ENCODE peak calls at places on chromosome 19, in eight cellular contexts. B is IMR-90; D is heart left ventricle; E is CD8-positive, alpha-beta T cell; M is psoas muscle; N is upper lobe of left lung; X is left ventricle myocardium inferior; T is AG04450. C is an unnamed sample.
A peak's percentile ranks its signal among the peaks of the same experiment; 100 is the strongest.

GRCh38 chr19:35090160-35090794 is 25.3 kb upstream of the FXYD3 start:
- DNase-seq in B (peak; percentile 53), D (no peak), E (peak; percentile 31), M (peak; percentile 41), N (no peak), X (no peak), T (no peak), C (no peak)

GRCh38 chr19:35142531-35143230 is 374 bp upstream of the FXYD7 start:
- DNase-seq in B (no peak), D (peak; percentile 79), E (peak; percentile 67), M (no peak), N (peak; percentile 93), X (peak; percentile 40), T (no peak), C (peak; percentile 84)

GRCh38 chr19:45187421-45188100 is 9.0 kb downstream of the BLOC1S3 start:
- DNase-seq in B (no peak), D (peak; percentile 35), E (peak; percentile 38), M (no peak), N (no peak), X (no peak), T (no peak), C (no peak)

GRCh38 chr19:24098359-24098758 is 11.4 kb downstream of the ZNF254 start:
- DNase-seq in B (peak; percentile 14), D (no peak), E (no peak), M (no peak), N (no peak), X (no peak), T (no peak), C (no peak)

GRCh38 chr19:4922530-4923378 is 13.5 kb downstream of the UHRF1 start:
- DNase-seq in B (no peak), D (no peak), E (no peak), M (no peak), N (no peak), X (no peak), T (no peak), C (no peak)

GRCh38 chr19:4051175-4052101 is 15.3 kb downstream of the ZBTB7A start:
- DNase-seq in B (peak; percentile 55), D (no peak), E (no peak), M (peak; percentile 65), N (peak; percentile 82), X (no peak), T (no peak), C (no peak)

GRCh38 chr19:38090561-38090960 is 133.5 kb downstream of the DPF1 start:
- DNase-seq in B (no peak), D (no peak), E (no peak), M (no peak), N (no peak), X (peak; percentile 33), T (no peak), C (no peak)

GRCh38 chr19:40692212-40692551 is 1.7 kb upstream of the NUMBL start:
- DNase-seq in B (no peak), D (no peak), E (no peak), M (no peak), N (no peak), X (no peak), T (no peak), C (no peak)

GRCh38 chr19:46967578-46968018 is 52.0 kb upstream of the NPAS1 start:
- DNase-seq in B (no peak), D (peak; percentile 77), E (peak; percentile 60), M (peak; percentile 71), N (no peak), X (peak; percentile 88), T (no peak), C (no peak)

GRCh38 chr19:30873691-30874090 is 475.5 kb downstream of the TSHZ3 start:
- DNase-seq in B (no peak), D (no peak), E (no peak), M (no peak), N (no peak), X (no peak), T (no peak), C (no peak)

GRCh38 chr19:17138937-17139598 is 63.5 kb downstream of the MYO9B start:
- DNase-seq in B (no peak), D (no peak), E (no peak), M (no peak), N (no peak), X (peak; percentile 72), T (no peak), C (no peak)

GRCh38 chr19:55653651-55654322 is 1.0 kb upstream of the U2AF2 start:
- DNase-seq in B (peak; percentile 99), D (peak; percentile 99), E (peak; percentile 100), M (peak; percentile 99), N (peak; percentile 97), X (peak; percentile 97), T (peak; percentile 99), C (peak; percentile 100)

GRCh38 chr19:55116232-55117062 is 990 bp downstream of the PPP1R12C start:
- DNase-seq in B (peak; percentile 66), D (peak; percentile 81), E (peak; percentile 43), M (peak; percentile 65), N (peak; percentile 67), X (peak; percentile 74), T (no peak), C (peak; percentile 88)

GRCh38 chr19:12802267-12803106 is 618 bp downstream of the THSD8 start:
- DNase-seq in B (no peak), D (no peak), E (no peak), M (peak; percentile 44), N (no peak), X (no peak), T (no peak), C (no peak)

GRCh38 chr19:406121-406711 is 2.7 kb downstream of the C2CD4C start:
- DNase-seq in B (no peak), D (no peak), E (no peak), M (no peak), N (peak; percentile 80), X (no peak), T (no peak), C (peak; percentile 73)

GRCh38 chr19:2254052-2254872 is 2.0 kb downstream of the JSRP1 start:
- DNase-seq in B (peak; percentile 23), D (peak; percentile 55), E (no peak), M (no peak), N (no peak), X (no peak), T (no peak), C (no peak)

GRCh38 chr19:39180749-39181148 is 16.0 kb upstream of the NCCRP1 start:
- DNase-seq in B (no peak), D (no peak), E (no peak), M (no peak), N (no peak), X (no peak), T (no peak), C (no peak)

GRCh38 chr19:1384085-1384462 is 367 bp downstream of the NDUFS7 start:
- DNase-seq in B (no peak), D (peak; percentile 69), E (no peak), M (no peak), N (no peak), X (no peak), T (no peak), C (no peak)

GRCh38 chr19:30083701-30084156 is 141.7 kb downstream of the URI1 start:
- DNase-seq in B (no peak), D (no peak), E (no peak), M (no peak), N (no peak), X (no peak), T (no peak), C (no peak)

GRCh38 chr19:53982056-53982455 is 9.4 kb upstream of the CACNG6 start:
- DNase-seq in B (no peak), D (no peak), E (no peak), M (no peak), N (peak; percentile 85), X (no peak), T (no peak), C (no peak)

GRCh38 chr19:1492474-1493006 is 1.6 kb downstream of the REEP6 start:
- DNase-seq in B (no peak), D (no peak), E (no peak), M (no peak), N (peak; percentile 61), X (no peak), T (no peak), C (no peak)

GRCh38 chr19:3409346-3410064 is 43.1 kb downstream of the NFIC start:
- DNase-seq in B (no peak), D (peak; percentile 80), E (no peak), M (peak; percentile 91), N (no peak), X (peak; percentile 82), T (no peak), C (peak; percentile 79)

GRCh38 chr19:1747285-1748114 is 5.8 kb upstream of the ONECUT3 start:
- DNase-seq in B (peak; percentile 80), D (no peak), E (peak; percentile 55), M (no peak), N (no peak), X (no peak), T (no peak), C (no peak)

DNA sequence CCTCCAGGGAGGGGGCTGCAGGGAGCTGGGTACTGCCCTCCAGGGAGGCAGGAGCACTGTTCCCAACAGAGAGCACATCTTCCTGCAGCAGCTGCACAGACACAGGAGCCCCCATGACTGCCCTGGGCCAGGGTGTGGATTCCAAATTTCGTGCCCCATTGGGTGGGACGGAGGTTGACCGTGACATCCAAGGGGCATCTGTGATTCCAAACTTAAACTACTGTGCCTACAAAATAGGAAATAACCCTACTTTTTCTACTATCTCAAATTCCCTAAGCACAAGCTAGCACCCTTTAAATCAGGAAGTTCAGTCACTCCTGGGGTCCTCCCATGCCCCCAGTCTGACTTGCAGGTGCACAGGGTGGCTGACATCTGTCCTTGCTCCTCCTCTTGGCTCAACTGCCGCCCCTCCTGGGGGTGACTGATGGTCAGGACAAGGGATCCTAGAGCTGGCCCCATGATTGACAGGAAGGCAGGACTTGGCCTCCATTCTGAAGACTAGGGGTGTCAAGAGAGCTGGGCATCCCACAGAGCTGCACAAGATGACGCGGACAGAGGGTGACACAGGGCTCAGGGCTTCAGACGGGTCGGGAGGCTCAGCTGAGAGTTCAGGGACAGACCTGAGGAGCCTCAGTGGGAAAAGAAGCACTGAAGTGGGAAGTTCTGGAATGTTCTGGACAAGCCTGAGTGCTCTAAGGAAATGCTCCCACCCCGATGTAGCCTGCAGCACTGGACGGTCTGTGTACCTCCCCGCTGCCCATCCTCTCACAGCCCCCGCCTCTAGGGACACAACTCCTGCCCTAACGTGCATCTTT is 7.8 kb upstream of the CEACAM5 start:
- DNase-seq in B (no peak), D (peak; percentile 39), E (no peak), M (no peak), N (no peak), X (no peak), T (no peak), C (peak; percentile 30)
- H3K9me3 ChIP-seq in B (no peaks in the 10 kb centered on the region), D (no peaks in the 10 kb centered on the region), E (no peaks in the 10 kb centered on the region), M (no peaks in the 10 kb centered on the region), N (no peaks in the 10 kb centered on the region), X (no peaks in the 10 kb centered on the region), T (no peaks in the 10 kb centered on the region), C (no peaks in the 10 kb centered on the region)

GRCh38 chr19:50058425-50058824 is 32.6 kb downstream of the ZNF473 start:
- DNase-seq in B (no peak), D (no peak), E (no peak), M (no peak), N (no peak), X (no peak), T (no peak), C (no peak)
- H3K9me3 ChIP-seq in B (peaks cover 26% of the 10 kb centered on the region), D (peaks cover 30% of the 10 kb centered on the region), E (peaks cover 19% of the 10 kb centered on the region), M (peaks cover 46% of the 10 kb centered on the region), N (peaks cover 23% of the 10 kb centered on the region), X (peaks cover 52% of the 10 kb centered on the region), T (peaks cover 35% of the 10 kb centered on the region), C (peaks cover 21% of the 10 kb centered on the region)

GRCh38 chr19:52120286-52120685 is 19.5 kb downstream of the ZNF616 start:
- DNase-seq in B (no peak), D (no peak), E (no peak), M (no peak), N (no peak), X (no peak), T (no peak), C (no peak)
- H3K9me3 ChIP-seq in B (peaks cover 73% of the 10 kb centered on the region), D (peaks cover 100% of the 10 kb centered on the region), E (peaks cover 67% of the 10 kb centered on the region), M (peaks cover 86% of the 10 kb centered on the region), N (peaks cover 99% of the 10 kb centered on the region), X (peaks cover 100% of the 10 kb centered on the region), T (peaks cover 55% of the 10 kb centered on the region), C (peaks cover 31% of the 10 kb centered on the region)

GRCh38 chr19:36579255-36579654 is 6.2 kb upstream of the ZNF529 start:
- DNase-seq in B (no peak), D (no peak), E (no peak), M (no peak), N (no peak), X (no peak), T (no peak), C (no peak)
- H3K9me3 ChIP-seq in B (peaks cover 22% of the 10 kb centered on the region), D (peaks cover 64% of the 10 kb centered on the region), E (peaks cover 5% of the 10 kb centered on the region), M (peaks cover 47% of the 10 kb centered on the region), N (peaks cover 64% of the 10 kb centered on the region), X (peaks cover 42% of the 10 kb centered on the region), T (peaks cover 34% of the 10 kb centered on the region), C (peaks cover 1% of the 10 kb centered on the region)